ENCODE peak calls at places on chromosomes 11 and 22, in six cellular contexts. Z is H54, G is amniotic epithelial cell, J is MV-4-11, I is Daoy, F is NCI-H460. R is an unnamed sample.

GRCh38 chr11:72738199-72739141 is 13.7 kb downstream of the ARAP1 start:
- DNase-seq in Z (peak; percentile 71), G (peak; percentile 73), J (peak; percentile 74), I (no peak), F (no peak), R (no peak)

GRCh38 chr22:30649430-30650007 is 13.9 kb downstream of the SLC35E4 start:
- DNase-seq in Z (peak; percentile 90), G (peak; percentile 55), J (peak; percentile 65), I (peak; percentile 96), F (peak; percentile 28), R (no peak)

GRCh38 chr22:38240734-38241252 is 32.0 kb downstream of the TMEM184B start:
- DNase-seq in Z (peak; percentile 67), G (peak; percentile 95), J (no peak), I (peak; percentile 88), F (peak; percentile 49), R (peak; percentile 51)

GRCh38 chr11:61737636-61738386 is 14.6 kb upstream of the MYRF start:
- DNase-seq in Z (no peak), G (no peak), J (no peak), I (no peak), F (no peak), R (no peak)

GRCh38 chr22:38298312-38299000 is 18.8 kb downstream of the CSNK1E start:
- DNase-seq in Z (peak; percentile 93), G (peak; percentile 100), J (no peak), I (peak; percentile 51), F (peak; percentile 77), R (no peak)

GRCh38 chr11:32043737-32044515 is 46.9 kb upstream of the RCN1 start:
- DNase-seq in Z (no peak), G (no peak), J (no peak), I (no peak), F (no peak), R (no peak)

GRCh38 chr22:36294801-36295200 is 41.9 kb downstream of the APOL1 start:
- DNase-seq in Z (no peak), G (no peak), J (no peak), I (no peak), F (no peak), R (no peak)

GRCh38 chr11:48051217-48051848 is 71.0 kb downstream of the PTPRJ start:
- DNase-seq in Z (no peak), G (peak; percentile 32), J (peak; percentile 25), I (no peak), F (no peak), R (no peak)

GRCh38 chr11:117378966-117379865 is 51.6 kb downstream of the CEP164 start:
- DNase-seq in Z (no peak), G (no peak), J (no peak), I (no peak), F (no peak), R (no peak)

GRCh38 chr22:23225724-23226496 is 45.6 kb downstream of the BCR start:
- DNase-seq in Z (peak; percentile 50), G (peak; percentile 29), J (no peak), I (peak; percentile 65), F (peak; percentile 62), R (no peak)